ENCODE peak calls at places on chromosome 16, in six cellular contexts. One of them, this sample, is unnamed.
A peak's percentile ranks its signal among the peaks of the same experiment; 100 is the strongest.

GRCh38 chr16:85819711-85820110 is 20.2 kb downstream of the COX4I1 start:
- DNase-seq in SK-N-SH: no peak
- DNase-seq in GM23338: no peak
- DNase-seq in OCI-LY7: no peak
- DNase-seq in hepatocyte: peak; percentile 45
- DNase-seq in neural progenitor cell: no peak
- DNase-seq in this sample: no peak

GRCh38 chr16:65426484-65426883 is 304.6 kb upstream of the CDH11 start:
- DNase-seq in neural progenitor cell: no peak
- DNase-seq in hepatocyte: no peak
- DNase-seq in OCI-LY7: no peak
- DNase-seq in SK-N-SH: no peak
- DNase-seq in GM23338: no peak
- DNase-seq in this sample: no peak

GRCh38 chr16:89958068-89958467 is 9.5 kb downstream of the DEF8 start:
- DNase-seq in OCI-LY7: peak; percentile 64
- DNase-seq in SK-N-SH: peak; percentile 93
- DNase-seq in hepatocyte: no peak
- DNase-seq in neural progenitor cell: peak; percentile 58
- DNase-seq in GM23338: peak; percentile 82
- DNase-seq in this sample: peak; percentile 33

GRCh38 chr16:57988929-57989328 is 11.5 kb downstream of the ZNF319 start:
- DNase-seq in hepatocyte: no peak
- DNase-seq in OCI-LY7: no peak
- DNase-seq in neural progenitor cell: no peak
- DNase-seq in GM23338: no peak
- DNase-seq in SK-N-SH: no peak
- DNase-seq in this sample: no peak

GRCh38 chr16:58843675-58844074 is 109.6 kb upstream of the GOT2 start:
- DNase-seq in neural progenitor cell: peak; percentile 38
- DNase-seq in hepatocyte: peak; percentile 18
- DNase-seq in SK-N-SH: peak; percentile 42
- DNase-seq in GM23338: peak; percentile 52
- DNase-seq in OCI-LY7: peak; percentile 37
- DNase-seq in this sample: peak; percentile 35

GRCh38 chr16:8892101-8892575 is 10.0 kb downstream of the LITAFD start:
- DNase-seq in OCI-LY7: no peak
- DNase-seq in hepatocyte: no peak
- DNase-seq in neural progenitor cell: no peak
- DNase-seq in GM23338: no peak
- DNase-seq in SK-N-SH: no peak
- DNase-seq in this sample: no peak

GRCh38 chr16:17194190-17194780 is 276.5 kb downstream of the XYLT1 start:
- DNase-seq in hepatocyte: peak; percentile 52
- DNase-seq in SK-N-SH: peak; percentile 52
- DNase-seq in OCI-LY7: peak; percentile 55
- DNase-seq in GM23338: peak; percentile 88
- DNase-seq in neural progenitor cell: peak; percentile 82
- DNase-seq in this sample: no peak

GRCh38 chr16:77844801-77845200 is 56.4 kb downstream of the VAT1L start:
- DNase-seq in OCI-LY7: no peak
- DNase-seq in neural progenitor cell: no peak
- DNase-seq in SK-N-SH: no peak
- DNase-seq in hepatocyte: no peak
- DNase-seq in GM23338: no peak
- DNase-seq in this sample: no peak

GRCh38 chr16:67016143-67016542 is 12.8 kb upstream of the CBFB start:
- DNase-seq in GM23338: no peak
- DNase-seq in neural progenitor cell: no peak
- DNase-seq in OCI-LY7: no peak
- DNase-seq in SK-N-SH: no peak
- DNase-seq in hepatocyte: no peak
- DNase-seq in this sample: no peak

GRCh38 chr16:31134625-31135534 is 647 bp downstream of the PRSS8 start:
- DNase-seq in SK-N-SH: no peak
- DNase-seq in neural progenitor cell: peak; percentile 80
- DNase-seq in GM23338: peak; percentile 89
- DNase-seq in hepatocyte: peak; percentile 80
- DNase-seq in OCI-LY7: no peak
- DNase-seq in this sample: peak; percentile 14

GRCh38 chr16:85720319-85720637 is 30.6 kb downstream of the C16orf74 start:
- DNase-seq in OCI-LY7: no peak
- DNase-seq in GM23338: no peak
- DNase-seq in hepatocyte: no peak
- DNase-seq in SK-N-SH: no peak
- DNase-seq in neural progenitor cell: no peak
- DNase-seq in this sample: peak; percentile 90

GRCh38 chr16:12573730-12574383 is 229.8 kb downstream of the CPPED1 start:
- DNase-seq in OCI-LY7: peak; percentile 66
- DNase-seq in SK-N-SH: peak; percentile 82
- DNase-seq in GM23338: peak; percentile 79
- DNase-seq in hepatocyte: peak; percentile 84
- DNase-seq in neural progenitor cell: peak; percentile 70
- DNase-seq in this sample: peak; percentile 61

GRCh38 chr16:67936124-67936875 is at the start of gene PSMB10:
- DNase-seq in OCI-LY7: peak; percentile 68
- DNase-seq in hepatocyte: peak; percentile 78
- DNase-seq in SK-N-SH: peak; percentile 74
- DNase-seq in neural progenitor cell: peak; percentile 64
- DNase-seq in GM23338: peak; percentile 63
- DNase-seq in this sample: no peak

GRCh38 chr16:17369441-17369951 is 101.3 kb downstream of the XYLT1 start:
- DNase-seq in neural progenitor cell: no peak
- DNase-seq in SK-N-SH: no peak
- DNase-seq in OCI-LY7: peak; percentile 92
- DNase-seq in hepatocyte: no peak
- DNase-seq in GM23338: no peak
- DNase-seq in this sample: no peak

GRCh38 chr16:17359778-17360177 is 111.0 kb downstream of the XYLT1 start:
- DNase-seq in neural progenitor cell: no peak
- DNase-seq in SK-N-SH: peak; percentile 29
- DNase-seq in GM23338: no peak
- DNase-seq in OCI-LY7: peak; percentile 33
- DNase-seq in hepatocyte: no peak
- DNase-seq in this sample: no peak

GRCh38 chr16:67884-68789 is 4.3 kb downstream of the RHBDF1 start:
- DNase-seq in OCI-LY7: no peak
- DNase-seq in SK-N-SH: no peak
- DNase-seq in GM23338: no peak
- DNase-seq in neural progenitor cell: no peak
- DNase-seq in hepatocyte: no peak
- DNase-seq in this sample: no peak

GRCh38 chr16:2497116-2497630 is 16.6 kb upstream of the ATP6V0C start:
- DNase-seq in neural progenitor cell: no peak
- DNase-seq in SK-N-SH: peak; percentile 51
- DNase-seq in OCI-LY7: no peak
- DNase-seq in hepatocyte: no peak
- DNase-seq in GM23338: no peak
- DNase-seq in this sample: no peak

GRCh38 chr16:6545329-6545728 is 787.3 kb upstream of the RBFOX1 start:
- DNase-seq in SK-N-SH: no peak
- DNase-seq in hepatocyte: no peak
- DNase-seq in neural progenitor cell: no peak
- DNase-seq in GM23338: no peak
- DNase-seq in OCI-LY7: no peak
- DNase-seq in this sample: no peak

GRCh38 chr16:20984019-20984418 is 83.4 kb downstream of the LYRM1 start:
- DNase-seq in OCI-LY7: no peak
- DNase-seq in neural progenitor cell: no peak
- DNase-seq in hepatocyte: no peak
- DNase-seq in GM23338: no peak
- DNase-seq in SK-N-SH: no peak
- DNase-seq in this sample: no peak

GRCh38 chr16:58652741-58653140 is 23.1 kb upstream of the CNOT1 start:
- DNase-seq in GM23338: peak; percentile 95
- DNase-seq in neural progenitor cell: peak; percentile 56
- DNase-seq in hepatocyte: no peak
- DNase-seq in OCI-LY7: no peak
- DNase-seq in SK-N-SH: peak; percentile 77
- DNase-seq in this sample: no peak

GRCh38 chr16:66275795-66276428 is 90.6 kb upstream of the CDH5 start:
- DNase-seq in SK-N-SH: peak; percentile 55
- DNase-seq in hepatocyte: peak; percentile 63
- DNase-seq in neural progenitor cell: peak; percentile 70
- DNase-seq in GM23338: peak; percentile 89
- DNase-seq in OCI-LY7: peak; percentile 23
- DNase-seq in this sample: peak; percentile 80

DNA sequence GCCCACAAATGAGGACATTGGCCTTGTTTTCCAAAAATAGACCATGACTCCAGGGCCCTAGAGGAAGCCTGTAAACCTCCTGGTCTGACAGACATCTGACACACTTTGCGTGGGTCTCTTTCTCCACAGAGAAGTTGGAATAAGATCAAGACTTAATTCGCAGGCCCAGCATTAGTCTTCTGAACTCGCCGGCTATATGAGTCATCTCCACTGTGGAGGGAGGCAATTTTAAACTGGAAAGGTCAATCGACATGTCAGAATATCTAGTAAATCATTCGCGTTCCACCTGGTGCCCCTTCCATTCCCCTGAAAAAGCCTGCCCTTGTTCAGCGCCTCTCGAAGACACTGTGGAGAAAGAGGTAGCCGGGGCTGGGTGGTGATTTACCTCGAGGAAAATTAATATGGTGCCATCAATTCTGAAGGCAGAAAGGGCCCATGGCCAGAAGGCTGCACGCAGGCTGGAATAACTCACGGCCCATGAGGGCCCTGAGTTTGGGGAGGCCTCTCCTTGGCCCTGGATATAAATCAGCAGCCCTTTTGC is 140.2 kb downstream of the CLEC16A start:
- DNase-seq in hepatocyte: no peak
- DNase-seq in neural progenitor cell: no peak
- DNase-seq in OCI-LY7: no peak
- DNase-seq in GM23338: no peak
- DNase-seq in SK-N-SH: no peak
- DNase-seq in this sample: peak; percentile 47
- TF ChIP-seq EZH2phosphoT487 in hepatocyte: no peak
- TF ChIP-seq EZH2phosphoT487 in neural progenitor cell: no peak
- TF ChIP-seq EZH2phosphoT487 in OCI-LY7: no peak
- TF ChIP-seq EZH2phosphoT487 in GM23338: no peak
- TF ChIP-seq EZH2phosphoT487 in SK-N-SH: no peak
- TF ChIP-seq EZH2phosphoT487 in this sample: no peak

GRCh38 chr16:53099318-53100130 is 44.7 kb downstream of the CHD9 start:
- DNase-seq in OCI-LY7: peak; percentile 70
- DNase-seq in GM23338: peak; percentile 96
- DNase-seq in hepatocyte: peak; percentile 94
- DNase-seq in neural progenitor cell: peak; percentile 88
- DNase-seq in SK-N-SH: peak; percentile 89
- DNase-seq in this sample: peak; percentile 92

GRCh38 chr16:53098526-53099317 is 43.9 kb downstream of the CHD9 start:
- DNase-seq in neural progenitor cell: peak; percentile 54
- DNase-seq in hepatocyte: peak; percentile 81
- DNase-seq in OCI-LY7: peak; percentile 93
- DNase-seq in SK-N-SH: peak; percentile 78
- DNase-seq in GM23338: peak; percentile 55
- DNase-seq in this sample: peak; percentile 59

GRCh38 chr16:53100131-53100748 is 45.4 kb downstream of the CHD9 start:
- DNase-seq in GM23338: no peak
- DNase-seq in hepatocyte: no peak
- DNase-seq in OCI-LY7: peak; percentile 53
- DNase-seq in SK-N-SH: no peak
- DNase-seq in neural progenitor cell: no peak
- DNase-seq in this sample: no peak

GRCh38 chr16:53094013-53094630 is 39.3 kb downstream of the CHD9 start:
- DNase-seq in hepatocyte: peak; percentile 51
- DNase-seq in SK-N-SH: no peak
- DNase-seq in GM23338: no peak
- DNase-seq in neural progenitor cell: no peak
- DNase-seq in OCI-LY7: peak; percentile 71
- DNase-seq in this sample: peak; percentile 23

GRCh38 chr16:53097190-53097589 is 42.4 kb downstream of the CHD9 start:
- DNase-seq in neural progenitor cell: no peak
- DNase-seq in OCI-LY7: no peak
- DNase-seq in hepatocyte: no peak
- DNase-seq in SK-N-SH: no peak
- DNase-seq in GM23338: no peak
- DNase-seq in this sample: no peak
- H3K4me1 ChIP-seq in neural progenitor cell: peaks cover 22% of the 10 kb centered on the region
- H3K4me1 ChIP-seq in OCI-LY7: peaks cover 87% of the 10 kb centered on the region
- H3K4me1 ChIP-seq in hepatocyte: peaks cover 37% of the 10 kb centered on the region
- H3K4me1 ChIP-seq in SK-N-SH: peaks cover 24% of the 10 kb centered on the region
- H3K4me1 ChIP-seq in GM23338: peaks cover 51% of the 10 kb centered on the region
- H3K4me1 ChIP-seq in this sample: peaks cover 25% of the 10 kb centered on the region

DNA sequence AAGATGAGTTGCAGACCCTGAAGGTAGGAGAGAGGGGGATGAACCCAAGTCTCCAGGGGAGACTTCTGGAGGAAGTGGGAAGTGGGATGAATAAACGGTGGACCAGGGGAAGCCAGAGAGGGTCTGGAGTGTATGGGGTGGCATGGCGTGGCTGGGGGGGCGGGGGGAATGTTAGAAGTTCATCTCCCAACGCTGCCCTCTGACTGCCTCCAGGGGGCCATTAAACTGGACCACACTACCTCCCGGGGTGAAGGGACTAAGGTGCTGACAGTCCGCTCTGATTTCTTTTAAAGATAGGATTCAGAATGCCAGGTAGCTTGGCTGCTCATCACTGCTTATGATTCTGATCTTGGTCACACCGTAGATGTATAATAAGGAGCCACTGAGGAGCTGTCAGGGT is 21.2 kb downstream of the ST3GAL2 start:
- DNase-seq in neural progenitor cell: no peak
- DNase-seq in SK-N-SH: no peak
- DNase-seq in OCI-LY7: no peak
- DNase-seq in GM23338: no peak
- DNase-seq in hepatocyte: no peak
- DNase-seq in this sample: no peak
- TF ChIP-seq CTCF in neural progenitor cell: no peak
- TF ChIP-seq CTCF in SK-N-SH: no peak
- TF ChIP-seq CTCF in OCI-LY7: peak; percentile 38
- TF ChIP-seq CTCF in GM23338: no peak
- TF ChIP-seq CTCF in hepatocyte: no peak
- TF ChIP-seq CTCF in this sample: no peak

GRCh38 chr16:48454051-48454450 is 68.8 kb upstream of the SIAH1 start:
- DNase-seq in SK-N-SH: no peak
- DNase-seq in OCI-LY7: no peak
- DNase-seq in hepatocyte: no peak
- DNase-seq in GM23338: no peak
- DNase-seq in neural progenitor cell: no peak
- DNase-seq in this sample: no peak

GRCh38 chr16:48448799-48449481 is 63.7 kb upstream of the SIAH1 start:
- DNase-seq in neural progenitor cell: no peak
- DNase-seq in OCI-LY7: no peak
- DNase-seq in GM23338: no peak
- DNase-seq in hepatocyte: no peak
- DNase-seq in SK-N-SH: no peak
- DNase-seq in this sample: no peak

GRCh38 chr16:48450367-48450766 is 65.2 kb upstream of the SIAH1 start:
- DNase-seq in GM23338: no peak
- DNase-seq in hepatocyte: no peak
- DNase-seq in neural progenitor cell: no peak
- DNase-seq in OCI-LY7: no peak
- DNase-seq in SK-N-SH: no peak
- DNase-seq in this sample: no peak

GRCh38 chr16:48452991-48453760 is 68.0 kb upstream of the SIAH1 start:
- DNase-seq in GM23338: no peak
- DNase-seq in neural progenitor cell: no peak
- DNase-seq in SK-N-SH: no peak
- DNase-seq in hepatocyte: no peak
- DNase-seq in OCI-LY7: no peak
- DNase-seq in this sample: no peak

GRCh38 chr16:48451323-48451722 is 66.1 kb upstream of the SIAH1 start:
- DNase-seq in hepatocyte: no peak
- DNase-seq in GM23338: no peak
- DNase-seq in SK-N-SH: no peak
- DNase-seq in OCI-LY7: no peak
- DNase-seq in neural progenitor cell: no peak
- DNase-seq in this sample: no peak
- TF ChIP-seq EZH2phosphoT487 in hepatocyte: no peak
- TF ChIP-seq EZH2phosphoT487 in GM23338: no peak
- TF ChIP-seq EZH2phosphoT487 in SK-N-SH: no peak
- TF ChIP-seq EZH2phosphoT487 in OCI-LY7: no peak
- TF ChIP-seq EZH2phosphoT487 in neural progenitor cell: no peak
- TF ChIP-seq EZH2phosphoT487 in this sample: no peak

GRCh38 chr16:88553739-88554138 is 16.5 kb upstream of the ZC3H18 start:
- DNase-seq in OCI-LY7: no peak
- DNase-seq in neural progenitor cell: no peak
- DNase-seq in hepatocyte: no peak
- DNase-seq in GM23338: no peak
- DNase-seq in SK-N-SH: no peak
- DNase-seq in this sample: no peak
- H3K4me1 ChIP-seq in OCI-LY7: peaks cover 71% of the 10 kb centered on the region
- H3K4me1 ChIP-seq in neural progenitor cell: peaks cover 14% of the 10 kb centered on the region
- H3K4me1 ChIP-seq in hepatocyte: no peaks in the 10 kb centered on the region
- H3K4me1 ChIP-seq in GM23338: no peaks in the 10 kb centered on the region
- H3K4me1 ChIP-seq in SK-N-SH: no peaks in the 10 kb centered on the region
- H3K4me1 ChIP-seq in this sample: no peaks in the 10 kb centered on the region